ENCODE peak calls at places on chromosomes 7 and 10, in nine cellular contexts. One of them, this sample, is unnamed.

GRCh38 chr7:130488376-130489139 is 3.3 kb upstream of the MEST start:
- DNase-seq in left ventricle myocardium inferior: no peak
- DNase-seq in DND-41: no peak
- DNase-seq in mesendoderm: no peak
- DNase-seq in small intestine: no peak
- DNase-seq in CD4-positive, alpha-beta memory T cell: no peak
- DNase-seq in osteoblast: peak; percentile 70
- DNase-seq in fibroblast of lung: peak; percentile 1
- DNase-seq in NT2/D1: no peak
- DNase-seq in this sample: no peak

GRCh38 chr7:116671681-116672595 is at the start of gene MET:
- DNase-seq in left ventricle myocardium inferior: peak; percentile 65
- DNase-seq in DND-41: no peak
- DNase-seq in mesendoderm: peak; percentile 67
- DNase-seq in small intestine: peak; percentile 91
- DNase-seq in CD4-positive, alpha-beta memory T cell: no peak
- DNase-seq in osteoblast: peak; percentile 96
- DNase-seq in fibroblast of lung: peak; percentile 73
- DNase-seq in NT2/D1: peak; percentile 52
- DNase-seq in this sample: peak; percentile 89

GRCh38 chr10:88012627-88013026 is 149.2 kb downstream of the PTEN start:
- DNase-seq in left ventricle myocardium inferior: no peak
- DNase-seq in DND-41: no peak
- DNase-seq in mesendoderm: no peak
- DNase-seq in small intestine: no peak
- DNase-seq in CD4-positive, alpha-beta memory T cell: no peak
- DNase-seq in osteoblast: no peak
- DNase-seq in fibroblast of lung: no peak
- DNase-seq in NT2/D1: no peak
- DNase-seq in this sample: no peak

GRCh38 chr10:33133557-33133956 is 175.5 kb upstream of the ITGB1 start:
- DNase-seq in left ventricle myocardium inferior: no peak
- DNase-seq in DND-41: no peak
- DNase-seq in mesendoderm: no peak
- DNase-seq in small intestine: no peak
- DNase-seq in CD4-positive, alpha-beta memory T cell: no peak
- DNase-seq in osteoblast: no peak
- DNase-seq in fibroblast of lung: no peak
- DNase-seq in NT2/D1: no peak
- DNase-seq in this sample: no peak

GRCh38 chr10:60423920-60424319 is 34.2 kb upstream of the ANK3 start:
- DNase-seq in left ventricle myocardium inferior: no peak
- DNase-seq in DND-41: no peak
- DNase-seq in mesendoderm: no peak
- DNase-seq in small intestine: no peak
- DNase-seq in CD4-positive, alpha-beta memory T cell: no peak
- DNase-seq in osteoblast: no peak
- DNase-seq in fibroblast of lung: no peak
- DNase-seq in NT2/D1: no peak
- DNase-seq in this sample: no peak

GRCh38 chr10:114663631-114664030 is 5.6 kb upstream of the ABLIM1 start:
- DNase-seq in left ventricle myocardium inferior: no peak
- DNase-seq in DND-41: no peak
- DNase-seq in mesendoderm: no peak
- DNase-seq in small intestine: no peak
- DNase-seq in CD4-positive, alpha-beta memory T cell: no peak
- DNase-seq in osteoblast: no peak
- DNase-seq in fibroblast of lung: no peak
- DNase-seq in NT2/D1: no peak
- DNase-seq in this sample: no peak

GRCh38 chr7:159015081-159015893 is 129.4 kb downstream of the VIPR2 start:
- DNase-seq in left ventricle myocardium inferior: peak; percentile 81
- DNase-seq in DND-41: no peak
- DNase-seq in mesendoderm: peak; percentile 44
- DNase-seq in small intestine: no peak
- DNase-seq in CD4-positive, alpha-beta memory T cell: no peak
- DNase-seq in osteoblast: peak; percentile 68
- DNase-seq in fibroblast of lung: peak; percentile 84
- DNase-seq in NT2/D1: no peak
- DNase-seq in this sample: peak; percentile 72

GRCh38 chr10:121942749-121943148 is 14.9 kb upstream of the ATE1 start:
- DNase-seq in left ventricle myocardium inferior: no peak
- DNase-seq in DND-41: no peak
- DNase-seq in mesendoderm: no peak
- DNase-seq in small intestine: peak; percentile 18
- DNase-seq in CD4-positive, alpha-beta memory T cell: no peak
- DNase-seq in osteoblast: peak; percentile 89
- DNase-seq in fibroblast of lung: peak; percentile 92
- DNase-seq in NT2/D1: no peak
- DNase-seq in this sample: no peak

GRCh38 chr7:55366461-55367138 is 1.5 kb downstream of the LANCL2 start:
- DNase-seq in left ventricle myocardium inferior: no peak
- DNase-seq in DND-41: peak; percentile 49
- DNase-seq in mesendoderm: peak; percentile 29
- DNase-seq in small intestine: peak; percentile 33
- DNase-seq in CD4-positive, alpha-beta memory T cell: no peak
- DNase-seq in osteoblast: peak; percentile 59
- DNase-seq in fibroblast of lung: no peak
- DNase-seq in NT2/D1: no peak
- DNase-seq in this sample: no peak
- H3K4me3 ChIP-seq in left ventricle myocardium inferior: peak overlapping the region; percentile 84
- H3K4me3 ChIP-seq in DND-41: peak overlapping the region; percentile 93
- H3K4me3 ChIP-seq in mesendoderm: peak overlapping the region; percentile 97
- H3K4me3 ChIP-seq in small intestine: peak overlapping the region; percentile 74
- H3K4me3 ChIP-seq in CD4-positive, alpha-beta memory T cell: peak overlapping the region; percentile 99
- H3K4me3 ChIP-seq in osteoblast: peak overlapping the region; percentile 100
- H3K4me3 ChIP-seq in fibroblast of lung: peak overlapping the region; percentile 97
- H3K4me3 ChIP-seq in NT2/D1: peak overlapping the region; percentile 99
- H3K4me3 ChIP-seq in this sample: peak overlapping the region; percentile 88

GRCh38 chr7:155422599-155423336 is 35.2 kb upstream of the EN2 start:
- DNase-seq in left ventricle myocardium inferior: no peak
- DNase-seq in DND-41: no peak
- DNase-seq in mesendoderm: no peak
- DNase-seq in small intestine: no peak
- DNase-seq in CD4-positive, alpha-beta memory T cell: no peak
- DNase-seq in osteoblast: no peak
- DNase-seq in fibroblast of lung: no peak
- DNase-seq in NT2/D1: no peak
- DNase-seq in this sample: no peak
- H3K4me1 ChIP-seq in left ventricle myocardium inferior: no peaks in the 10 kb centered on the region
- H3K4me1 ChIP-seq in DND-41: no peaks in the 10 kb centered on the region
- H3K4me1 ChIP-seq in mesendoderm: no peaks in the 10 kb centered on the region
- H3K4me1 ChIP-seq in small intestine: no peaks in the 10 kb centered on the region
- H3K4me1 ChIP-seq in CD4-positive, alpha-beta memory T cell: no peaks in the 10 kb centered on the region
- H3K4me1 ChIP-seq in osteoblast: no peaks in the 10 kb centered on the region
- H3K4me1 ChIP-seq in fibroblast of lung: no peaks in the 10 kb centered on the region
- H3K4me1 ChIP-seq in NT2/D1: peaks cover 4% of the 10 kb centered on the region
- H3K4me1 ChIP-seq in this sample: no peaks in the 10 kb centered on the region

DNA sequence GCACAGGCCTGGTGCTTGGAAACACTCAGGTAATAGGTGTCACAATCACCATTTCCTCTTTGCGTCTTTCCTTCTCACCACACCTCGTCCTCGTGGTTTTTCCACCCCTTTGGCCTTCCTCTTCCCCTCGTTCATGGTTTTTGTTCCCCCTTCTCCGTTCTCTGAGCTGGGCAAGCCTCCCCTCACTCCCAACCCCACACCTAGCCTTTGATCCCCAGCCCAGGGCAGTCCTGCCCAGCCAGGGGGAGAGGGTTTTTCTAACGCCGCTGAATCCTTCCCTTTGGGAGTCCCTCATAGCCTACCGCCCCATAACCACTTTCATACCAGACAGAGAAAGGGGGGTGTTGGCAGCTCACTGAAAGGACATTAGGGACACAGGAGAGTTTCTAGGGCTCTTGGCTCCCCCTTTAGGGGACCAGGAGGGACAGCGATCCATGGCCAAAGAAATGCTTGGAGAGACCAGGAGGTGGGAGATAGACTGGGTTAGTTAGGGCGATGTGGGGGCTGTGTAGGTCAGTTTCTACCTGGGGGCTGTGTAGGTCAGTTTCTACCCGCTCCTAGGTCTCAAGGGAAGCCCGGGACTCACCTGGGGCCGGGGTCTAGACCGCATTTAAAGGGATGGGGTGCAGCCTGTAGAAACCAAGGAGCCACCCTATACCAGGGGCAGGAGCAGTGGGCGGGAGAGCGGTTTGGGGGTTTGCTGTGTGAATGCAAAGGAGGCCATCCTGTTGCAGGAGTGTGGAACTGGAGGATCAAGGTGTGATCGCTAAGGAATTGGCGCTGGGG is 1.4 kb downstream of the EPHB4 start:
- DNase-seq in left ventricle myocardium inferior: no peak
- DNase-seq in DND-41: no peak
- DNase-seq in mesendoderm: peak; percentile 37
- DNase-seq in small intestine: peak; percentile 43
- DNase-seq in CD4-positive, alpha-beta memory T cell: no peak
- DNase-seq in osteoblast: peak; percentile 93
- DNase-seq in fibroblast of lung: peak; percentile 71
- DNase-seq in NT2/D1: no peak
- DNase-seq in this sample: no peak
- H3K27me3 ChIP-seq in left ventricle myocardium inferior: peaks cover 4% of the 10 kb centered on the region
- H3K27me3 ChIP-seq in DND-41: no peaks in the 10 kb centered on the region
- H3K27me3 ChIP-seq in mesendoderm: no peaks in the 10 kb centered on the region
- H3K27me3 ChIP-seq in small intestine: no peaks in the 10 kb centered on the region
- H3K27me3 ChIP-seq in CD4-positive, alpha-beta memory T cell: peaks cover 4% of the 10 kb centered on the region
- H3K27me3 ChIP-seq in osteoblast: no peaks in the 10 kb centered on the region
- H3K27me3 ChIP-seq in fibroblast of lung: no peaks in the 10 kb centered on the region
- H3K27me3 ChIP-seq in NT2/D1: no peaks in the 10 kb centered on the region
- H3K27me3 ChIP-seq in this sample: peaks cover 19% of the 10 kb centered on the region

DNA sequence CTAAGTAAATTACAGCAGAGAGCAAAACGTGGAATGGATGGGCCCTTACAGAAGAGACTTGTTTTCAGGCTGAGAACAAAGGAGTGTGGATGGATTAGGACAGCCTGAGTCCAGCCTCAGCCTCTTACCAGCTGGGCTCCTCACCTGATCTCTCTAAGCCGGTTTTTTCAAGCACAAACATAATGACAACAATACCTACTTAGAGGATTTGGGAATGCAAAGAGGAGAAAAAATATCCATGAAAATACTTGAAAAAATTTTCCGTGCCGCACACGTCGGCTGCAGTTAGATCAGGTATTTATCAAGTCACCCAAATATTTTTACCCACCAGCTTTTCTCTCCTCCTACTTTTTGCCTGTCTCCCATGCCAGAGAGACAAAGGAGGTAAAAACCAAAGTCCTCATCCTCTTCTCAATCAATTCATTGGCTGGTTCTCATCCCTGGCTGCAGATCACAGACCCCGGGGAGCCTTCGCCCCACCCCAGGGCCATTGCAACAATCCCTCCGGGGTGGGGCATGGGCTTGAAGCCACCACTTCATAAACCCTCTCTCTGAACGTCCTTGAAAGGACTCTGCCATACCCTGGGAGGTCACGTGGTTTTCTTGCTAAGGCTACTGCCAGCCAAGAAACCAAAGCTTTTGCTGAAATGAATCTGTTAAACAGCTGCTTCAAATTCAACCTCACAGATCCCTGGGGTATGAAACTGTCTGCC is 29.7 kb upstream of the GTF2I start:
- DNase-seq in left ventricle myocardium inferior: no peak
- DNase-seq in DND-41: peak; percentile 40
- DNase-seq in mesendoderm: peak; percentile 46
- DNase-seq in small intestine: peak; percentile 72
- DNase-seq in CD4-positive, alpha-beta memory T cell: no peak
- DNase-seq in osteoblast: peak; percentile 77
- DNase-seq in fibroblast of lung: peak; percentile 76
- DNase-seq in NT2/D1: peak; percentile 33
- DNase-seq in this sample: peak; percentile 77
- H3K4me3 ChIP-seq in left ventricle myocardium inferior: peak overlapping the region; percentile 20
- H3K4me3 ChIP-seq in DND-41: no peak overlapping the region
- H3K4me3 ChIP-seq in mesendoderm: no peak overlapping the region
- H3K4me3 ChIP-seq in small intestine: no peak overlapping the region
- H3K4me3 ChIP-seq in CD4-positive, alpha-beta memory T cell: no peak overlapping the region
- H3K4me3 ChIP-seq in osteoblast: peak overlapping the region; percentile 42
- H3K4me3 ChIP-seq in fibroblast of lung: no peak overlapping the region
- H3K4me3 ChIP-seq in NT2/D1: no peak overlapping the region
- H3K4me3 ChIP-seq in this sample: no peak overlapping the region

This sample was measured in gastrocnemius medialis.